ENCODE peak calls at places on chromosomes 11 and 22, in four cellular contexts. P is HCT116, U is hepatocyte, S is MM.1S. J is an unnamed sample.

GRCh38 chr22:33519140-33519973 is 400.9 kb downstream of the LARGE1 start:
- DNase-seq in P (no peak), U (peak), S (peak), J (peak)

GRCh38 chr11:62273789-62274275 is 3.9 kb downstream of the SCGB2A2 start:
- DNase-seq in P (no peak), U (no peak), S (no peak), J (no peak)

GRCh38 chr11:10556590-10556989 is 11.9 kb downstream of the LYVE1 start:
- DNase-seq in P (no peak), U (no peak), S (no peak), J (no peak)

GRCh38 chr22:17952273-17952801 is 72.0 kb downstream of the MICAL3 start:
- DNase-seq in P (no peak), U (no peak), S (no peak), J (no peak)

GRCh38 chr11:78961938-78962701 is 387.5 kb upstream of the NARS2 start:
- DNase-seq in P (no peak), U (peak), S (no peak), J (no peak)

GRCh38 chr22:22988785-22989184 is 81.5 kb upstream of the GNAZ start:
- DNase-seq in P (no peak), U (no peak), S (peak), J (no peak)

GRCh38 chr11:109998921-109999320 is 94.3 kb upstream of the ZC3H12C start:
- DNase-seq in P (no peak), U (no peak), S (no peak), J (no peak)

GRCh38 chr22:33099593-33099992 is 41.4 kb upstream of the SYN3 start:
- DNase-seq in P (no peak), U (no peak), S (no peak), J (no peak)

GRCh38 chr22:29311468-29312217 is 3.9 kb downstream of the RASL10A start:
- DNase-seq in P (no peak), U (no peak), S (no peak), J (no peak)

GRCh38 chr22:44024288-44024908 is at the start of gene PARVB:
- DNase-seq in P (no peak), U (peak), S (peak), J (no peak)

GRCh38 chr11:111441443-111441842 is 62.4 kb upstream of the POU2AF1 start:
- DNase-seq in P (no peak), U (peak), S (no peak), J (no peak)

GRCh38 chr11:111443032-111443431 is 64.0 kb upstream of the POU2AF1 start:
- DNase-seq in P (no peak), U (no peak), S (no peak), J (no peak)

GRCh38 chr11:111439905-111440304 is 60.8 kb upstream of the POU2AF1 start:
- DNase-seq in P (no peak), U (no peak), S (peak), J (no peak)

GRCh38 chr11:111438846-111439520 is 59.9 kb upstream of the POU2AF1 start:
- DNase-seq in P (no peak), U (no peak), S (peak), J (peak)

DNA sequence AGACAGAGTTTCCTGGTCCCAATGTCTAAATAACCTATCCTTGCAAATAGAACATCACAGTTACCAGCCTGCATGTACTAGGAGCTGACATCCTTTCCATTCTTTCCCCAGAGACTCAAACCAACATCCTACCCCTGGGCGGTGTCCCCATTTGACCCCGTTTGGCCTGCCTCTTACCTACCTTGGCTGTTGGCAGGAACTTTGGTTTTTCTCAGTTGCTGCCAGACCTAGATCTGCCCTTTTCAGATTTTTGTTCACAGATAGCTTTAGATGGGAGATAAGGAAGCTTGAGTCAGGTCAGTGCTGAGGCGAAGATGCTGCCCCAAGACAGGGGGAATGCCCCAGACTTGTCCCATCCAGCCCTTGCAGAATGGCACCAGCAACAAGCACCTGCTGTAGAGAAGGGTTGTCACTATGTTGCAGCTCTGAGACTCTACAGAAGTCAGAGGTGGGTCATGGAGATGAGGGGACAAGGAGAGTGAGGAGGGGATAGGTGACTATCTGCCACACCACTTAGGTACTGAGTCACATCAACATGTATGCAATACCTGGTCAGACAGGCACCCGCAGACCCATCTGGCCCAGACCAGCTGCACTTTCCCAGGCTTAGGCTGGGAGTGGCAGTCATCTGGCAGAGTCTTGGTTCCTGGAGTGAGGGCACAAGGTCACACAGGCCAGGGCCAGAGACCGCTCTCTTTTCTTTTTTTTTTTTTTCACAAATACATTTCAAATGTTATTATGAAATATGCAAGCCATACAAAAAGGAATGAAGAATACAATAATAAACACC is 61.5 kb upstream of the POU2AF1 start:
- DNase-seq in P (no peak), U (no peak), S (no peak), J (no peak)
- TF ChIP-seq EZH2phosphoT487 in P (no peak), U (no peak), S (no peak), J (no peak)

DNA sequence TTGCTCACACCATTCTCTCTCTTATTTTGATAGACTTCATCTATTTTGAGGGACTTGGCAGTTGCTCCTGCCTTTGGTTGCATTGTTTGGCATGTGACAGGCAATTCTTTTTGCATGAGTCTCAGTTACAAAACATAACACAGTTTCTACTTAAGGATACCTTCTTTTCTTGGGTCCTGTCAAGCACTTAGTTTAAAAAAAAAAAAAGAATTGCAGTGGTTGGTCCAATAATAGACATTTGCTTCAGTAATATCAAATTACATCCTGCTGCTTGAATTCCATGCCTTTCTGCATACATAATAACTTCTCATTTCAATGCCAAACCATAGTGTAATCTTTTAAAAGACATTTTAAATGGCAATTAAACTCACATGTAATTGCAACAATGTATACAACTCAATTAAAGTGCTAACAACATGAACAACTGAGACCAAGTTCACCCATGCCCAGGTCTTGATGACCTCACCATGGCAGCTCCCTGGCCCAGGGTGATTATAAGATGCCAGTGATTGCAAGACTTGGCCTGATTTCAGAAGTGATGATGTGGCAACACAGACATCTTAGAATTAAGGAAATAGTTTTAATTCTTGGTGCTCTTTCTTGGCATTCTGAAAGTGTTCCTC is 32.2 kb upstream of the PLET1 start:
- DNase-seq in P (no peak), U (no peak), S (no peak), J (no peak)
- TF ChIP-seq EZH2phosphoT487 in P (no peak), U (no peak), S (no peak), J (no peak)

GRCh38 chr11:47451990-47452389 is 3.1 kb upstream of the RAPSN start:
- DNase-seq in P (no peak), U (no peak), S (no peak), J (no peak)

GRCh38 chr11:47448566-47449427 is at the start of gene RAPSN:
- DNase-seq in P (no peak), U (no peak), S (no peak), J (no peak)

GRCh38 chr11:47451436-47451835 is 2.5 kb upstream of the RAPSN start:
- DNase-seq in P (no peak), U (no peak), S (no peak), J (no peak)

GRCh38 chr11:47447906-47448305 is 1.0 kb downstream of the RAPSN start:
- DNase-seq in P (no peak), U (no peak), S (no peak), J (no peak)

GRCh38 chr11:47449541-47449940 is 605 bp upstream of the RAPSN start:
- DNase-seq in P (no peak), U (no peak), S (no peak), J (no peak)
- TF ChIP-seq EZH2phosphoT487 in P (no peak), U (no peak), S (no peak), J (no peak)

GRCh38 chr11:32168924-32169323 is 78.0 kb downstream of the RCN1 start:
- DNase-seq in P (no peak), U (no peak), S (no peak), J (no peak)

GRCh38 chr11:32176223-32176811 is 85.4 kb downstream of the RCN1 start:
- DNase-seq in P (peak), U (peak), S (peak), J (peak)

GRCh38 chr11:32173977-32174376 is 83.1 kb downstream of the RCN1 start:
- DNase-seq in P (no peak), U (no peak), S (no peak), J (no peak)

GRCh38 chr11:32172771-32173170 is 81.9 kb downstream of the RCN1 start:
- DNase-seq in P (no peak), U (no peak), S (no peak), J (no peak)

DNA sequence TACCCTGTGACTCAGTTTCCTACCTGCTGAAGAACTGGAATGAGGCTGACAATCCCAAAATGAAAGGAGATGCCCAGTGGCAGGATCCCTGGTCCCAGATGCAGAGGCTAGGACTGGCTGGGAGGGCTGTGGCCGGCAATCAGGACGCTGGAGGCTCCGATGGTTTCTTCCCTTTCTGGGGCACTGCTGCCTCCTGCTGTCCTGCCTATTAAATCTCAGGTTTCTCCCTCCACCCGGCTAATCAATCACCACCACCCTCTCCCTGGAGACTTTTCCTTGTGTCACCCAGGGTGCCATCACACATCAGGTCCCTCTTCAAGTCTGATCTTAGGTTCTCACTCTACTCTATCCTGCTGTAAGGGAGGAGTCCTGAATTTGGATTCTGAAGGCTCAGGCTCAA is 82.6 kb downstream of the RCN1 start:
- DNase-seq in P (peak), U (peak), S (peak), J (no peak)
- TF ChIP-seq EZH2phosphoT487 in P (no peak), U (no peak), S (no peak), J (no peak)